ENCODE peak calls at places on chromosome 22, in ten cellular contexts. L is A549; M is activated gamma-delta T cell treated with Interleukin-2 at 50 U/mL for 16 hours; T is fibroblast of the aortic adventitia; Y is NCI-H510A treated with DMSO at 0.1 percent for 48 hours; E is activated naive CD4-positive, alpha-beta T cell treated with anti-CD3 and anti-CD28 coated beads, Interleukin-2, amount 10 ng/mL, durations not matched to agents 7 days and 5 days; X is chondrocyte; G is stimulated activated CD4-positive, alpha-beta T cell treated with anti-CD3 and anti-CD28 coated beads, Interleukin-4, amount 100 ng/mL, for 48 hours; W is BE2C; J is ovary. U is an unnamed sample.

GRCh38 chr22:35630387-35630793 is 13.3 kb upstream of the MB start:
- DNase-seq in W (no peak), G (no peak), Y (no peak), J (no peak), X (peak), E (no peak), T (peak), L (peak), M (no peak), U (no peak)

GRCh38 chr22:37496651-37497599 is 10.7 kb upstream of the MFNG start:
- DNase-seq in G (no peak), X (no peak), Y (no peak), T (peak), L (peak), W (no peak), J (no peak), M (no peak), E (no peak), U (no peak)

GRCh38 chr22:29782061-29782845 is 15.1 kb downstream of the UQCR10 start:
- DNase-seq in T (peak), L (no peak), Y (no peak), G (no peak), J (peak), E (no peak), W (no peak), M (no peak), X (no peak), U (peak)

GRCh38 chr22:36467946-36468345 is 13.5 kb downstream of the TXN2 start:
- DNase-seq in T (peak), J (no peak), G (no peak), L (peak), M (no peak), W (no peak), X (no peak), Y (no peak), E (no peak), U (peak)

GRCh38 chr22:47017245-47017644 is 254.8 kb downstream of the TBC1D22A start:
- DNase-seq in G (no peak), X (no peak), L (no peak), E (no peak), W (no peak), Y (no peak), M (no peak), T (no peak), J (no peak), U (no peak)

GRCh38 chr22:39525658-39525975 is 5.3 kb downstream of the ATF4 start:
- DNase-seq in G (no peak), X (no peak), L (no peak), W (no peak), Y (no peak), E (no peak), M (no peak), J (no peak), T (no peak), U (no peak)

GRCh38 chr22:21074092-21074715 is 28.5 kb downstream of the LRRC74B start:
- DNase-seq in M (no peak), E (no peak), L (peak), G (no peak), X (peak), W (no peak), J (no peak), T (peak), Y (no peak), U (no peak)

GRCh38 chr22:44988671-44989070 is 21.1 kb downstream of the PHF21B start:
- DNase-seq in W (no peak), X (no peak), L (no peak), J (no peak), E (no peak), G (no peak), M (no peak), T (no peak), Y (no peak), U (no peak)

GRCh38 chr22:20573830-20574615 is 66.6 kb downstream of the MED15 start:
- DNase-seq in J (no peak), E (no peak), G (no peak), W (no peak), Y (no peak), L (no peak), T (no peak), X (no peak), M (peak), U (peak)

GRCh38 chr22:29838599-29838956 is 504 bp upstream of the ASCC2 start:
- DNase-seq in X (no peak), Y (no peak), J (no peak), G (no peak), M (no peak), W (no peak), T (no peak), L (no peak), E (no peak), U (no peak)

GRCh38 chr22:17120281-17120680 is 879 bp downstream of the TMEM121B start:
- DNase-seq in L (no peak), J (peak), W (no peak), M (peak), G (peak), X (no peak), T (peak), Y (no peak), E (peak), U (peak)

GRCh38 chr22:49204599-49205214 is 623.0 kb downstream of the BRD1 start:
- DNase-seq in Y (no peak), W (no peak), G (no peak), J (no peak), L (no peak), T (no peak), X (peak), E (no peak), M (no peak), U (no peak)

GRCh38 chr22:44578115-44578457 is 80.1 kb upstream of the RTL6 start:
- DNase-seq in G (no peak), W (no peak), X (peak), Y (no peak), T (no peak), M (no peak), J (peak), E (no peak), L (no peak), U (no peak)

GRCh38 chr22:32558681-32559355 is 84.2 kb downstream of the FBXO7 start:
- DNase-seq in T (peak), M (no peak), W (no peak), X (no peak), L (peak), E (no peak), Y (no peak), G (no peak), J (no peak), U (peak)

GRCh38 chr22:46004105-46004866 is 27.3 kb upstream of the WNT7B start:
- DNase-seq in J (no peak), W (no peak), M (peak), G (no peak), E (no peak), X (peak), T (no peak), Y (peak), L (no peak), U (peak)

GRCh38 chr22:46114518-46115387 is 35.6 kb upstream of the PPARA start:
- DNase-seq in T (no peak), W (peak), M (no peak), L (no peak), J (no peak), Y (no peak), X (no peak), E (no peak), G (no peak), U (no peak)

GRCh38 chr22:47283616-47284270 is 521.3 kb downstream of the TBC1D22A start:
- DNase-seq in M (no peak), L (no peak), J (no peak), W (no peak), Y (no peak), E (no peak), X (no peak), G (no peak), T (no peak), U (no peak)

GRCh38 chr22:45804986-45805325 is 133.3 kb downstream of the ATXN10 start:
- DNase-seq in T (peak), M (no peak), J (no peak), Y (no peak), E (no peak), G (no peak), X (no peak), W (no peak), L (peak), U (no peak)

GRCh38 chr22:43639228-43639948 is 172.7 kb downstream of the EFCAB6 start:
- DNase-seq in T (no peak), J (no peak), L (no peak), X (no peak), W (no peak), M (no peak), E (no peak), Y (no peak), G (no peak), U (no peak)

GRCh38 chr22:35306350-35306967 is 6.8 kb downstream of the TOM1 start:
- DNase-seq in G (no peak), J (no peak), W (no peak), Y (no peak), T (no peak), M (no peak), X (no peak), E (no peak), L (no peak), U (no peak)

GRCh38 chr22:36339171-36340065 is 48.3 kb downstream of the MYH9 start:
- DNase-seq in Y (no peak), W (no peak), M (no peak), G (no peak), T (peak), E (no peak), L (no peak), X (no peak), J (no peak), U (no peak)

GRCh38 chr22:38795569-38795968 is 1.6 kb upstream of the DNAL4 start:
- DNase-seq in X (no peak), J (no peak), G (no peak), M (no peak), Y (no peak), E (no peak), W (no peak), T (no peak), L (no peak), U (no peak)

GRCh38 chr22:21916309-21916918 is 36.2 kb downstream of the PPM1F start:
- DNase-seq in T (no peak), W (no peak), L (no peak), Y (no peak), M (no peak), G (no peak), J (no peak), X (no peak), E (no peak), U (no peak)

U was measured in left ventricle myocardium inferior.